ENCODE peak calls at places on chromosomes 5 and 9, in five cellular contexts. A is H9, D is body of pancreas, S is SK-N-SH, M is pancreas. V is an unnamed sample. For H3K4me1 and H3K9me3, the result is how much of the 10 kb centered on the place peaks cover.

GRCh38 chr9:27154923-27155322 is 45.9 kb downstream of the TEK start:
- DNase-seq in D (peak), S (no peak), M (no peak), A (no peak), V (peak)

GRCh38 chr9:132572921-132573320 is 9.5 kb upstream of the BARHL1 start:
- DNase-seq in D (no peak), S (no peak), M (no peak), A (peak), V (no peak)

GRCh38 chr9:38299856-38300255 is 92.6 kb upstream of the ALDH1B1 start:
- DNase-seq in A (no peak), M (no peak), D (no peak), S (no peak), V (no peak)

GRCh38 chr5:95285406-95285761 is 490 bp upstream of the MCTP1 start:
- DNase-seq in A (peak), M (no peak), S (no peak), D (no peak), V (no peak)

GRCh38 chr5:128777052-128777451 is 188.2 kb upstream of the SLC27A6 start:
- DNase-seq in A (no peak), M (no peak), S (no peak), D (no peak), V (no peak)

GRCh38 chr9:21549251-21549765 is 67.2 kb upstream of the IFNE start:
- DNase-seq in M (no peak), D (peak), S (no peak), A (no peak), V (no peak)

GRCh38 chr9:7570107-7570720 is 229.4 kb downstream of the DMAC1 start:
- DNase-seq in A (peak), S (peak), D (peak), M (no peak), V (peak)

GRCh38 chr5:135557034-135557838 is 21.5 kb upstream of the NEUROG1 start:
- DNase-seq in S (no peak), A (no peak), D (no peak), M (no peak), V (no peak)

GRCh38 chr9:33942471-33943083 is 106.1 kb downstream of the UBAP2 start:
- DNase-seq in S (no peak), A (no peak), M (no peak), D (no peak), V (no peak)

GRCh38 chr5:59356813-59357381 is 536.6 kb downstream of the PDE4D start:
- DNase-seq in D (no peak), S (no peak), M (no peak), A (peak), V (peak)

GRCh38 chr9:98226968-98227367 is 28.5 kb downstream of the TBC1D2 start:
- DNase-seq in A (no peak), D (no peak), S (no peak), M (no peak), V (no peak)

GRCh38 chr9:98228392-98229089 is 26.9 kb downstream of the TBC1D2 start:
- DNase-seq in S (no peak), A (no peak), M (no peak), D (no peak), V (no peak)

GRCh38 chr9:98226516-98226915 is 28.9 kb downstream of the TBC1D2 start:
- DNase-seq in S (no peak), M (no peak), A (no peak), D (no peak), V (no peak)

GRCh38 chr9:98229090-98229395 is 26.4 kb downstream of the TBC1D2 start:
- DNase-seq in S (no peak), A (no peak), D (no peak), M (no peak), V (no peak)

DNA sequence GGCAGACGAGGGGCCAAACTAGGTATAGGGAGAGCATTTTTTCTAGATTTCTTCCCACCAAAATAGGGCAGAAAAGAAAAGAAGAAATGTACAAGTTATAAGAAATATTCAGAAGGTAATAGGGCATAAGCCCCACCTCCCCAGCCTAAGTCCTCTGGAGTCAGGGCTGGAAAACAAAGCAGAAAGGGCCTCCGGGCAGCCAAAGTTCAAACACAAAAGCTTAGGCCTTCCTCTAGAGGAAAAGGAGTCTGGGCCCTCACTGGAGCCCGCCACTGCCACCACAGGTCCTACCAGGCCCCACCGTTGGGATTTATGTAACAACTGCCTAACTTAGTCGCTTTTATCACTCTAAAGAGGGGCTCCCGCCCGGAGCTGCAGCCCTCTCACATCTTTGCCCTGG is 27.6 kb downstream of the TBC1D2 start:
- DNase-seq in D (no peak), A (no peak), M (no peak), S (no peak), V (no peak)
- H3K4me1 ChIP-seq in D (under half), A (under half), M (under half), S (under half), V (under half)

GRCh38 chr5:179112469-179113142 is 52.4 kb downstream of the ZNF354C start:
- DNase-seq in A (no peak), S (no peak), D (no peak), M (no peak), V (no peak)
- H3K9me3 ChIP-seq in A (under half), S (under half), D (under half), M (under half), V (half or more)

GRCh38 chr5:72785796-72786195 is 30.7 kb upstream of the TNPO1 start:
- DNase-seq in A (no peak), D (no peak), S (no peak), M (no peak), V (no peak)
- H3K4me1 ChIP-seq in A (under half), D (under half), S (under half), M (under half), V (under half)

DNA sequence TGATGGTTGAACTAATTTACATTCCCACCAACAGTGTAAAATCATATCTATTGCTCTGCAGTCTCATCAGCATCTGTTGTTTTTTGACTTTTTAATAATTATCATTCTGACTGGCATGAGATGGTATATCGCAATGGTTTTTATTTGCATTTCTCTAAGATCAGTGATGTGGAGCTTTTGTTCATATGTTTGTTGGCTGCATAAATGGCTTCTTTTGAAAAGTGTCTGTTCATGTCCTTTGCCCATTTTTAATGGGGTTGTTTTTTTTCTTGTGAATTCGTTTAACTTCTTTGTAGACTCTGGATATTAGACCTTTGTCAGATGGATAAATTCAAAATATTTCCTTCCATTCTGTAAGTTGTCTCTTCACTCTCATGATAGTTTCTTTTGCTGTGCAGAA is 115.2 kb upstream of the CDH12 start:
- DNase-seq in M (no peak), D (no peak), S (no peak), A (no peak), V (no peak)
- H3K9me3 ChIP-seq in M (under half), D (under half), S (under half), A (under half), V (under half)

GRCh38 chr5:5320062-5320805 is 102.2 kb upstream of the ICE1 start:
- DNase-seq in M (no peak), S (no peak), D (no peak), A (no peak), V (no peak)

GRCh38 chr5:5326126-5326758 is 96.2 kb upstream of the ICE1 start:
- DNase-seq in M (no peak), D (no peak), A (no peak), S (no peak), V (no peak)

GRCh38 chr5:5321137-5321536 is 101.3 kb upstream of the ICE1 start:
- DNase-seq in D (no peak), M (no peak), A (no peak), S (no peak), V (no peak)

GRCh38 chr5:5327126-5327525 is 95.4 kb upstream of the ICE1 start:
- DNase-seq in S (no peak), A (no peak), M (no peak), D (no peak), V (no peak)

GRCh38 chr5:5323551-5323950 is 98.9 kb upstream of the ICE1 start:
- DNase-seq in D (no peak), S (no peak), M (no peak), A (no peak), V (no peak)
- H3K4me1 ChIP-seq in D (under half), S (under half), M (under half), A (under half), V (under half)

GRCh38 chr5:65933295-65933694 is 6.9 kb downstream of the ERBIN start:
- DNase-seq in D (no peak), A (no peak), S (no peak), M (no peak), V (no peak)
- H3K9me3 ChIP-seq in D (under half), A (under half), S (under half), M (under half), V (under half)

GRCh38 chr9:653856-654387 is 187.6 kb upstream of the DMRT1 start:
- DNase-seq in S (no peak), M (no peak), D (no peak), A (no peak), V (no peak)
- H3K4me1 ChIP-seq in S (under half), M (under half), D (under half), A (under half), V (under half)

DNA sequence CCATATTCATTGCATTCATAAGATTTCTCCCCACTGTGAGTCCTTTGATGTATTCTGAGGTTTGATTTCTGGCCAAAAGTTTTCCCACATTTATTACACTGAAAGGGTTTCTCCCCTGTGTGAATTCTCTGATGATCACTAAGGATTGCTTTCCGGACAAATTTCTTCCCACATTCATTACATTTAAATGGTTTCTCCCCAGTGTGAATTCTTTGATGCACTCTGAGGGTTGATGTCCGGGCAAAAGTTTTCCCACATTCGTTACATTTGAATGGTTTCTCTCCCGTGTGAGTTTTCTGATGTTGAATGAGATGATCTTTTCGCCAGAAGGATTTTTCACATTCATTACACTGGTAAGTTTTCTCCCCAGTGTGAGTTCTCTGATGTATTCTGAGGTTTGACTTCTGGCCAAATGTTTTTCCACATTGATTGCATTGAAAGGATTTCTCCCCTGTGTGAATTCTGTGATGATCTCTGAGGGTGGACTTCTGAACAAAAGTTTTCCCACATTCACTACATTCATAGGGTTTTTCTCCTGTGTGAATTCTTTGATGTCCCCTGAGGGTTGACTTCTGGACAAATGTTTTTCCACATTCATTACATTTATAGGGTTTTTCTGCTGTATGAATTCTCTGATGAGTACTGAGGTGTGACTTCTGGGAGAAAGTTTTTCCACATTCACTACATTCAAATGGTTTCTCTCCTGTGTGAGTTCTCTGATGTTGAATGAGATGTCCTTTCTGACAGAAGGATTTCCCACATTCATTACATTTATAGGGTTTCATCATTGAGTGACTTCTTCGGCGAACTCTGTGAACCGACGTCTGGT is 18.8 kb downstream of the ZNF510 start:
- DNase-seq in M (no peak), A (no peak), S (no peak), D (no peak), V (no peak)
- H3K9me3 ChIP-seq in M (under half), A (half or more), S (half or more), D (under half), V (half or more)

GRCh38 chr5:150297236-150297890 is 5.3 kb downstream of the ARSI start:
- DNase-seq in D (no peak), M (no peak), A (no peak), S (no peak), V (no peak)
- H3K4me1 ChIP-seq in D (under half), M (under half), A (under half), S (under half), V (under half)